ENCODE peak calls at places on chromosome 5, in five cellular contexts. P is MCF 10A, I is stomach, F is progenitor cell of endocrine pancreas, B is amniotic stem cell. L is an unnamed sample.
A peak's percentile ranks its signal among the peaks of the same experiment; 100 is the strongest.

GRCh38 chr5:52150501-52150900 is 637.2 kb upstream of the ITGA1 start:
- DNase-seq in P (no peak), I (peak; percentile 29), F (no peak), B (no peak), L (no peak)

GRCh38 chr5:142325677-142326479 is 1.1 kb upstream of the SPRY4 start:
- DNase-seq in P (peak; percentile 97), I (peak; percentile 44), F (peak; percentile 43), B (peak; percentile 61), L (peak; percentile 64)

GRCh38 chr5:67000794-67001475 is 195.7 kb downstream of the CD180 start:
- DNase-seq in P (no peak), I (no peak), F (no peak), B (no peak), L (no peak)

GRCh38 chr5:143401253-143401845 is 2.1 kb downstream of the NR3C1 start:
- DNase-seq in P (peak; percentile 50), I (no peak), F (no peak), B (no peak), L (no peak)

GRCh38 chr5:54545796-54546195 is 28.2 kb downstream of the SNX18 start:
- DNase-seq in P (no peak), I (no peak), F (no peak), B (no peak), L (no peak)

GRCh38 chr5:175718401-175719108 is 60.7 kb downstream of the HRH2 start:
- DNase-seq in P (peak; percentile 55), I (peak; percentile 91), F (no peak), B (no peak), L (peak; percentile 23)

GRCh38 chr5:44225231-44226160 is 163.7 kb downstream of the FGF10 start:
- DNase-seq in P (no peak), I (no peak), F (no peak), B (no peak), L (no peak)

GRCh38 chr5:40171971-40172370 is 507.7 kb upstream of the PTGER4 start:
- DNase-seq in P (peak; percentile 39), I (no peak), F (no peak), B (peak; percentile 22), L (peak; percentile 18)

GRCh38 chr5:133751846-133752245 is 139.5 kb upstream of the FSTL4 start:
- DNase-seq in P (no peak), I (no peak), F (no peak), B (no peak), L (no peak)

GRCh38 chr5:123855630-123856029 is 343.7 kb downstream of the CSNK1G3 start:
- DNase-seq in P (no peak), I (no peak), F (no peak), B (no peak), L (no peak)

L was measured in HTR-8/SVneo.